ENCODE peak calls at places on chromosomes 5 and 9, in seven cellular contexts. One of them, this sample, is unnamed.

GRCh38 chr9:70195456-70195855 is 63.3 kb upstream of the SMC5 start:
- DNase-seq in fibroblast of lung: no peak
- DNase-seq in fibroblast of mammary gland: peak; percentile 47
- DNase-seq in HCT116: no peak
- DNase-seq in upper lobe of left lung: no peak
- DNase-seq in HepG2: no peak
- DNase-seq in IMR-90: peak; percentile 62
- DNase-seq in this sample: no peak

GRCh38 chr5:90873033-90873517 is 314.5 kb downstream of the ADGRV1 start:
- DNase-seq in fibroblast of mammary gland: no peak
- DNase-seq in fibroblast of lung: peak; percentile 41
- DNase-seq in HepG2: no peak
- DNase-seq in HCT116: no peak
- DNase-seq in upper lobe of left lung: no peak
- DNase-seq in IMR-90: no peak
- DNase-seq in this sample: no peak

GRCh38 chr5:158502686-158503085 is 597.0 kb downstream of the EBF1 start:
- DNase-seq in fibroblast of mammary gland: no peak
- DNase-seq in upper lobe of left lung: no peak
- DNase-seq in HCT116: no peak
- DNase-seq in IMR-90: no peak
- DNase-seq in fibroblast of lung: no peak
- DNase-seq in HepG2: no peak
- DNase-seq in this sample: no peak

GRCh38 chr5:179167871-179168451 is 107.8 kb downstream of the ZNF354C start:
- DNase-seq in fibroblast of mammary gland: no peak
- DNase-seq in IMR-90: no peak
- DNase-seq in HepG2: no peak
- DNase-seq in upper lobe of left lung: no peak
- DNase-seq in fibroblast of lung: no peak
- DNase-seq in HCT116: no peak
- DNase-seq in this sample: no peak

GRCh38 chr5:128349044-128349629 is 188.9 kb downstream of the FBN2 start:
- DNase-seq in upper lobe of left lung: no peak
- DNase-seq in HCT116: peak; percentile 8
- DNase-seq in fibroblast of lung: peak; percentile 4
- DNase-seq in IMR-90: peak; percentile 10
- DNase-seq in fibroblast of mammary gland: peak; percentile 21
- DNase-seq in HepG2: no peak
- DNase-seq in this sample: peak; percentile 20

GRCh38 chr9:89999176-89999533 is 394.3 kb downstream of the GADD45G start:
- DNase-seq in HepG2: no peak
- DNase-seq in HCT116: no peak
- DNase-seq in fibroblast of mammary gland: no peak
- DNase-seq in upper lobe of left lung: peak; percentile 68
- DNase-seq in IMR-90: no peak
- DNase-seq in fibroblast of lung: no peak
- DNase-seq in this sample: no peak

GRCh38 chr9:121445986-121446385 is 53.7 kb downstream of the GGTA1 start:
- DNase-seq in IMR-90: no peak
- DNase-seq in fibroblast of lung: no peak
- DNase-seq in upper lobe of left lung: no peak
- DNase-seq in HCT116: peak; percentile 8
- DNase-seq in HepG2: no peak
- DNase-seq in fibroblast of mammary gland: no peak
- DNase-seq in this sample: no peak

GRCh38 chr9:21668504-21668903 is 133.9 kb upstream of the MTAP start:
- DNase-seq in HCT116: no peak
- DNase-seq in fibroblast of lung: no peak
- DNase-seq in upper lobe of left lung: no peak
- DNase-seq in HepG2: no peak
- DNase-seq in fibroblast of mammary gland: no peak
- DNase-seq in IMR-90: no peak
- DNase-seq in this sample: no peak

GRCh38 chr9:128188209-128188608 is 3.2 kb downstream of the CIZ1 start:
- DNase-seq in IMR-90: no peak
- DNase-seq in HCT116: no peak
- DNase-seq in HepG2: no peak
- DNase-seq in upper lobe of left lung: no peak
- DNase-seq in fibroblast of lung: no peak
- DNase-seq in fibroblast of mammary gland: no peak
- DNase-seq in this sample: no peak

GRCh38 chr9:97954550-97954989 is 16.6 kb upstream of the HEMGN start:
- DNase-seq in HepG2: peak; percentile 52
- DNase-seq in HCT116: peak; percentile 59
- DNase-seq in IMR-90: no peak
- DNase-seq in upper lobe of left lung: no peak
- DNase-seq in fibroblast of lung: peak; percentile 9
- DNase-seq in fibroblast of mammary gland: peak; percentile 14
- DNase-seq in this sample: no peak

GRCh38 chr9:114303977-114304376 is 18.9 kb upstream of the ORM1 start:
- DNase-seq in HepG2: no peak
- DNase-seq in upper lobe of left lung: no peak
- DNase-seq in fibroblast of lung: no peak
- DNase-seq in IMR-90: no peak
- DNase-seq in HCT116: no peak
- DNase-seq in fibroblast of mammary gland: no peak
- DNase-seq in this sample: no peak

GRCh38 chr5:177311361-177311722 is 356 bp downstream of the MXD3 start:
- DNase-seq in IMR-90: no peak
- DNase-seq in fibroblast of lung: no peak
- DNase-seq in fibroblast of mammary gland: no peak
- DNase-seq in HCT116: no peak
- DNase-seq in HepG2: no peak
- DNase-seq in upper lobe of left lung: peak; percentile 80
- DNase-seq in this sample: no peak

GRCh38 chr5:137619191-137619870 is 116.6 kb downstream of the KLHL3 start:
- DNase-seq in fibroblast of lung: peak; percentile 87
- DNase-seq in fibroblast of mammary gland: peak; percentile 89
- DNase-seq in HepG2: no peak
- DNase-seq in HCT116: no peak
- DNase-seq in IMR-90: peak; percentile 81
- DNase-seq in upper lobe of left lung: no peak
- DNase-seq in this sample: peak; percentile 38

GRCh38 chr9:137969008-137969407 is 91.4 kb downstream of the CACNA1B start:
- DNase-seq in HepG2: no peak
- DNase-seq in IMR-90: no peak
- DNase-seq in fibroblast of lung: no peak
- DNase-seq in fibroblast of mammary gland: no peak
- DNase-seq in upper lobe of left lung: no peak
- DNase-seq in HCT116: no peak
- DNase-seq in this sample: no peak

GRCh38 chr5:157748740-157749461 is 5.4 kb downstream of the LSM11 start:
- DNase-seq in HepG2: no peak
- DNase-seq in HCT116: no peak
- DNase-seq in IMR-90: peak; percentile 93
- DNase-seq in upper lobe of left lung: no peak
- DNase-seq in fibroblast of mammary gland: peak; percentile 92
- DNase-seq in fibroblast of lung: peak; percentile 84
- DNase-seq in this sample: peak; percentile 38

GRCh38 chr9:38157711-38158110 is 88.7 kb upstream of the SHB start:
- DNase-seq in HCT116: no peak
- DNase-seq in IMR-90: no peak
- DNase-seq in fibroblast of lung: no peak
- DNase-seq in HepG2: no peak
- DNase-seq in upper lobe of left lung: no peak
- DNase-seq in fibroblast of mammary gland: no peak
- DNase-seq in this sample: no peak

GRCh38 chr5:43037929-43038510 is 2.1 kb downstream of the ANXA2R start:
- DNase-seq in upper lobe of left lung: no peak
- DNase-seq in fibroblast of lung: peak; percentile 97
- DNase-seq in HepG2: no peak
- DNase-seq in fibroblast of mammary gland: peak; percentile 54
- DNase-seq in HCT116: no peak
- DNase-seq in IMR-90: peak; percentile 92
- DNase-seq in this sample: no peak

GRCh38 chr9:15416880-15417279 is 5.8 kb upstream of the SNAPC3 start:
- DNase-seq in upper lobe of left lung: no peak
- DNase-seq in HepG2: peak; percentile 56
- DNase-seq in fibroblast of mammary gland: peak; percentile 65
- DNase-seq in fibroblast of lung: peak; percentile 73
- DNase-seq in IMR-90: peak; percentile 65
- DNase-seq in HCT116: no peak
- DNase-seq in this sample: no peak

GRCh38 chr9:8489845-8490244 is 690.3 kb upstream of the DMAC1 start:
- DNase-seq in fibroblast of lung: no peak
- DNase-seq in HepG2: no peak
- DNase-seq in fibroblast of mammary gland: peak; percentile 2
- DNase-seq in IMR-90: no peak
- DNase-seq in upper lobe of left lung: no peak
- DNase-seq in HCT116: no peak
- DNase-seq in this sample: no peak

GRCh38 chr5:150640311-150641005 is at the start of gene SYNPO:
- DNase-seq in upper lobe of left lung: no peak
- DNase-seq in IMR-90: peak; percentile 98
- DNase-seq in HCT116: no peak
- DNase-seq in fibroblast of mammary gland: peak; percentile 98
- DNase-seq in HepG2: peak; percentile 25
- DNase-seq in fibroblast of lung: peak; percentile 95
- DNase-seq in this sample: no peak

GRCh38 chr5:86797677-86798076 is 179.9 kb downstream of the COX7C start:
- DNase-seq in HepG2: no peak
- DNase-seq in HCT116: no peak
- DNase-seq in upper lobe of left lung: no peak
- DNase-seq in IMR-90: no peak
- DNase-seq in fibroblast of mammary gland: no peak
- DNase-seq in fibroblast of lung: no peak
- DNase-seq in this sample: no peak

GRCh38 chr9:72254881-72255545 is 105.8 kb downstream of the GDA start:
- DNase-seq in fibroblast of lung: no peak
- DNase-seq in IMR-90: no peak
- DNase-seq in HepG2: no peak
- DNase-seq in HCT116: no peak
- DNase-seq in upper lobe of left lung: no peak
- DNase-seq in fibroblast of mammary gland: peak; percentile 20
- DNase-seq in this sample: no peak

GRCh38 chr5:82257247-82257646 is 20.9 kb downstream of the RPS23 start:
- DNase-seq in upper lobe of left lung: no peak
- DNase-seq in fibroblast of mammary gland: no peak
- DNase-seq in HCT116: no peak
- DNase-seq in IMR-90: no peak
- DNase-seq in fibroblast of lung: no peak
- DNase-seq in HepG2: no peak
- DNase-seq in this sample: no peak

GRCh38 chr9:97109194-97109811 is 70.4 kb upstream of the CTSV start:
- DNase-seq in IMR-90: peak; percentile 6
- DNase-seq in HepG2: peak; percentile 64
- DNase-seq in upper lobe of left lung: no peak
- DNase-seq in HCT116: peak; percentile 69
- DNase-seq in fibroblast of mammary gland: peak; percentile 42
- DNase-seq in fibroblast of lung: peak; percentile 31
- DNase-seq in this sample: peak; percentile 6

DNA sequence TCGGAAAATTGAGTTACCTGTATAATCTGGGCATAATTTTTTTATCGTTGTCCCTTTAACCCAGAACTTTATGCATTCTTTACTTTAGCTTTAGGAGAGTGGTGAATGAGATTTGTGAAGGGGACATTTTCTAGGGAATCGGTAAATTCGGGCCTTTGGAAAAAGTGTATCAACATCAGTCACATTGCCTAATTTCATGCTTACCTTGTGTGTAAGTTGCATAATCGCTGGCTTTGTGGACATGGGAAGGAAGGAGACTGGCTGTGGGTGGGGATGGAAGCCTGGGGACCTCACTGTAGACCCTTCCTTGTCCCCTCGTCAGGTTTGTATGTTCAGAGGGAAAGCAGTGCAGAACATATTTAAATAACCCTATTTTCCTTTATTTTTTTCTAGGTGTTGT is 3.3 kb downstream of the PSAT1 start:
- DNase-seq in upper lobe of left lung: no peak
- DNase-seq in fibroblast of mammary gland: no peak
- DNase-seq in HepG2: peak; percentile 31
- DNase-seq in IMR-90: no peak
- DNase-seq in fibroblast of lung: no peak
- DNase-seq in HCT116: no peak
- DNase-seq in this sample: no peak
- H3K4me3 ChIP-seq in upper lobe of left lung: no peak overlapping the region
- H3K4me3 ChIP-seq in fibroblast of mammary gland: no peak overlapping the region
- H3K4me3 ChIP-seq in HepG2: peak overlapping the region; percentile 88
- H3K4me3 ChIP-seq in IMR-90: no peak overlapping the region
- H3K4me3 ChIP-seq in fibroblast of lung: peak overlapping the region; percentile 9
- H3K4me3 ChIP-seq in HCT116: no peak overlapping the region
- H3K4me3 ChIP-seq in this sample: no peak overlapping the region

DNA sequence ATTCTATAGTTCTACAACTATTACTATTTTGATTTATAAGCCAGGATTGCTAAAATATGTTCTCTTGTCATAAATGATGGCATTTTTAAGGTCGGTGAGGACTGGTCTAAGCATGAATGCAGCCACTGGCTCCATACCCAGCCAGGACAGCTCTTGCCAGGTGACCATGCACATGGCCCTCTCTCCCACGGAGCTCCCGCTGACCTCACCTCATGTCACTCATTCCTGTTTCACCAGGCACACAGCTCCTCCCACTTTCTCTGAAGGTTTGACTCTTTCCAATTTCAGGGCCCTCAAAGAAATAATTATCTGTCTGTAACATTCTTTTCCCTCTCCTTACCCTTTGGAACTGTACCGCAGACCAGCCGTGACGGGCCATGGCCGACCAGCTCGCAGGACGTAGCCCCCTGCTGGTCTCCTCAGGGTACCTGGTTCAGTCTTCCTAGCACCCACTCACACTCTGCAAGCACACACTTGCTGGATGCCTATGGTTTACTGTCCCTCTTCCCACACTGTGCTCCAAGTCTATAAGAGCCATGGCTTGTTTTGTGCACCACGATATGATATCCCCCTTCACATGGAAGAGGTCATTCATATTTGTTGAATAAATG is 72.6 kb downstream of the LIFR start:
- DNase-seq in IMR-90: no peak
- DNase-seq in fibroblast of lung: no peak
- DNase-seq in HCT116: no peak
- DNase-seq in HepG2: no peak
- DNase-seq in upper lobe of left lung: peak; percentile 51
- DNase-seq in fibroblast of mammary gland: no peak
- DNase-seq in this sample: no peak
- TF ChIP-seq CTCF in IMR-90: no peak
- TF ChIP-seq CTCF in fibroblast of lung: peak; percentile 3
- TF ChIP-seq CTCF in HCT116: no peak
- TF ChIP-seq CTCF in HepG2: peak; percentile 35
- TF ChIP-seq CTCF in upper lobe of left lung: no peak
- TF ChIP-seq CTCF in fibroblast of mammary gland: no peak
- TF ChIP-seq CTCF in this sample: peak; percentile 21

GRCh38 chr9:134205636-134206316 is 41.4 kb upstream of the RNU6ATAC start:
- DNase-seq in HepG2: no peak
- DNase-seq in upper lobe of left lung: no peak
- DNase-seq in fibroblast of mammary gland: peak; percentile 90
- DNase-seq in HCT116: no peak
- DNase-seq in fibroblast of lung: no peak
- DNase-seq in IMR-90: peak; percentile 28
- DNase-seq in this sample: no peak
- H3K4me3 ChIP-seq in HepG2: no peak overlapping the region
- H3K4me3 ChIP-seq in upper lobe of left lung: no peak overlapping the region
- H3K4me3 ChIP-seq in fibroblast of mammary gland: no peak overlapping the region
- H3K4me3 ChIP-seq in HCT116: no peak overlapping the region
- H3K4me3 ChIP-seq in fibroblast of lung: no peak overlapping the region
- H3K4me3 ChIP-seq in IMR-90: no peak overlapping the region
- H3K4me3 ChIP-seq in this sample: no peak overlapping the region

DNA sequence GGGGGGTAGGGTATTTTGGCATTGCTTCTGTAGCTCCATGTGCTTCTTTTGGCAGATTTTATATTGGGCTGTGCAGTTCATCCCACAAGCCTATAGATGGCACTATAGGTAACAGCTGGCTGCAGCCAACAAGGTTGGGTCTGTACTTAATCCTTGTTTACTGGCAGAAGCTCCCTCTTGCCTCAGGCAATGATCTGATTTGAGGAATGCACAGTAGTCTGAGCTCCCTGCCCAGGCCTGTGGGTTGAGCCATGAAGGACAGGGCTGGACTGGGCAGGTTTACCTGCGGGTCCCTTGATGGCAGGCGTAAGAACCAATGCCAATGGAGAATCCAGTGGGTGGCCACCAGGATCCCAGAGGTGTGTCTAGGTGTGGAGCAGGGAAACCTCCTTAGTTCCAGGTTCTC is 11.7 kb upstream of the OR1J2 start:
- DNase-seq in HCT116: peak; percentile 29
- DNase-seq in upper lobe of left lung: no peak
- DNase-seq in fibroblast of mammary gland: peak; percentile 59
- DNase-seq in IMR-90: peak; percentile 43
- DNase-seq in fibroblast of lung: peak; percentile 37
- DNase-seq in HepG2: peak; percentile 24
- DNase-seq in this sample: peak; percentile 61
- TF ChIP-seq CTCF in HCT116: peak; percentile 44
- TF ChIP-seq CTCF in upper lobe of left lung: peak; percentile 79
- TF ChIP-seq CTCF in fibroblast of mammary gland: peak; percentile 85
- TF ChIP-seq CTCF in IMR-90: peak; percentile 68
- TF ChIP-seq CTCF in fibroblast of lung: peak; percentile 85
- TF ChIP-seq CTCF in HepG2: peak; percentile 73
- TF ChIP-seq CTCF in this sample: peak; percentile 86